ENCODE peak calls at places on chromosomes 16 and 17, in seven cellular contexts. One of them, this sample, is unnamed.

GRCh38 chr17:79990051-79990592 is 45.5 kb downstream of the TBC1D16 start:
- DNase-seq in IMR-90: no peak
- DNase-seq in mesenchymal stem cell: no peak
- DNase-seq in trophoblast cell: no peak
- DNase-seq in mesendoderm: no peak
- DNase-seq in neuronal stem cell: no peak
- DNase-seq in H1: no peak
- DNase-seq in this sample: no peak

GRCh38 chr17:77003699-77004098 is 135.5 kb downstream of the MGAT5B start:
- DNase-seq in trophoblast cell: no peak
- DNase-seq in neuronal stem cell: no peak
- DNase-seq in H1: no peak
- DNase-seq in IMR-90: no peak
- DNase-seq in mesendoderm: no peak
- DNase-seq in mesenchymal stem cell: no peak
- DNase-seq in this sample: no peak

GRCh38 chr17:73546770-73547345 is 97.4 kb downstream of the SDK2 start:
- DNase-seq in IMR-90: no peak
- DNase-seq in trophoblast cell: peak; percentile 43
- DNase-seq in H1: no peak
- DNase-seq in neuronal stem cell: peak; percentile 18
- DNase-seq in mesenchymal stem cell: peak; percentile 3
- DNase-seq in mesendoderm: peak; percentile 75
- DNase-seq in this sample: peak; percentile 83

GRCh38 chr16:75038036-75038959 is 39.5 kb downstream of the ZNRF1 start:
- DNase-seq in IMR-90: peak; percentile 68
- DNase-seq in mesenchymal stem cell: no peak
- DNase-seq in trophoblast cell: no peak
- DNase-seq in neuronal stem cell: no peak
- DNase-seq in mesendoderm: no peak
- DNase-seq in H1: no peak
- DNase-seq in this sample: no peak

GRCh38 chr16:65202461-65202860 is 80.6 kb upstream of the CDH11 start:
- DNase-seq in IMR-90: peak; percentile 79
- DNase-seq in mesendoderm: no peak
- DNase-seq in trophoblast cell: no peak
- DNase-seq in H1: no peak
- DNase-seq in mesenchymal stem cell: peak; percentile 43
- DNase-seq in neuronal stem cell: no peak
- DNase-seq in this sample: no peak

GRCh38 chr17:46027326-46028325 is 28.6 kb downstream of the STH start:
- DNase-seq in IMR-90: no peak
- DNase-seq in trophoblast cell: no peak
- DNase-seq in mesendoderm: no peak
- DNase-seq in mesenchymal stem cell: no peak
- DNase-seq in neuronal stem cell: no peak
- DNase-seq in H1: no peak
- DNase-seq in this sample: no peak

GRCh38 chr16:9251026-9251425 is 159.6 kb downstream of the HAPSTR1 start:
- DNase-seq in mesendoderm: peak; percentile 22
- DNase-seq in mesenchymal stem cell: no peak
- DNase-seq in IMR-90: no peak
- DNase-seq in trophoblast cell: no peak
- DNase-seq in neuronal stem cell: no peak
- DNase-seq in H1: no peak
- DNase-seq in this sample: no peak

GRCh38 chr17:20944014-20944905 is 98.6 kb downstream of the USP22 start:
- DNase-seq in neuronal stem cell: no peak
- DNase-seq in H1: no peak
- DNase-seq in mesenchymal stem cell: no peak
- DNase-seq in trophoblast cell: peak; percentile 12
- DNase-seq in IMR-90: no peak
- DNase-seq in mesendoderm: peak; percentile 82
- DNase-seq in this sample: peak; percentile 89

GRCh38 chr16:760498-761343 is at the start of gene MSLN:
- DNase-seq in IMR-90: no peak
- DNase-seq in mesendoderm: no peak
- DNase-seq in neuronal stem cell: no peak
- DNase-seq in trophoblast cell: no peak
- DNase-seq in H1: no peak
- DNase-seq in mesenchymal stem cell: no peak
- DNase-seq in this sample: no peak

GRCh38 chr16:21650517-21650916 is 1.9 kb downstream of the IGSF6 start:
- DNase-seq in H1: no peak
- DNase-seq in trophoblast cell: no peak
- DNase-seq in mesendoderm: no peak
- DNase-seq in neuronal stem cell: no peak
- DNase-seq in mesenchymal stem cell: no peak
- DNase-seq in IMR-90: no peak
- DNase-seq in this sample: no peak

GRCh38 chr17:65064452-65065019 is 8.0 kb upstream of the GNA13 start:
- DNase-seq in mesendoderm: peak; percentile 95
- DNase-seq in neuronal stem cell: no peak
- DNase-seq in H1: no peak
- DNase-seq in IMR-90: peak; percentile 88
- DNase-seq in trophoblast cell: no peak
- DNase-seq in mesenchymal stem cell: peak; percentile 84
- DNase-seq in this sample: peak; percentile 43

DNA sequence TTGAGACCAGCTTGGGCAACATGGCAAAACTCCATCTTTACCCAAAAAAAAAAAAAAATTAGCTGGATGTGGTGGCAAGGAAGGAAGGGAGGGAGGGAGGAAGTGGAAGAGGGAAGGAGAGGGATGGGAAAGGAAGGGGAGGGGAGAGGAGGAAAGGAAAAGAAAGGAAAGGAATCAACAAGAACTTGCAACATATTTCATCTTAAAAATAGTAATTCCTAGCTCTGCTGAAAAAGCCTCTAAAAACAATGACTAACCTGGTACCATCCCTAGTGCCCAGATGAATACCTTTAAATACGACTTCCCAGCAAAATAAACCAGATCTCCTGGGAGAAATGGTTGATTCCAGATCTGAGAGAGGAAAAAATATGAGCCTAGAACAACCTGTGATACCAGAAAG is 27.1 kb upstream of the MNT start:
- DNase-seq in mesendoderm: no peak
- DNase-seq in neuronal stem cell: no peak
- DNase-seq in trophoblast cell: no peak
- DNase-seq in H1: no peak
- DNase-seq in mesenchymal stem cell: no peak
- DNase-seq in IMR-90: no peak
- DNase-seq in this sample: no peak
- H3K18ac ChIP-seq in mesendoderm: no peak overlapping the region
- H3K18ac ChIP-seq in neuronal stem cell: no peak overlapping the region
- H3K18ac ChIP-seq in trophoblast cell: no peak overlapping the region
- H3K18ac ChIP-seq in H1: no peak overlapping the region
- H3K18ac ChIP-seq in mesenchymal stem cell: no peak overlapping the region
- H3K18ac ChIP-seq in IMR-90: no peak overlapping the region
- H3K18ac ChIP-seq in this sample: no peak overlapping the region

GRCh38 chr16:69483611-69484010 is 59.2 kb downstream of the CYB5B start:
- DNase-seq in mesenchymal stem cell: no peak
- DNase-seq in neuronal stem cell: no peak
- DNase-seq in IMR-90: no peak
- DNase-seq in trophoblast cell: no peak
- DNase-seq in H1: no peak
- DNase-seq in mesendoderm: peak; percentile 71
- DNase-seq in this sample: no peak
- H3K18ac ChIP-seq in mesenchymal stem cell: no peak overlapping the region
- H3K18ac ChIP-seq in neuronal stem cell: no peak overlapping the region
- H3K18ac ChIP-seq in IMR-90: no peak overlapping the region
- H3K18ac ChIP-seq in trophoblast cell: no peak overlapping the region
- H3K18ac ChIP-seq in H1: no peak overlapping the region
- H3K18ac ChIP-seq in mesendoderm: no peak overlapping the region
- H3K18ac ChIP-seq in this sample: no peak overlapping the region

DNA sequence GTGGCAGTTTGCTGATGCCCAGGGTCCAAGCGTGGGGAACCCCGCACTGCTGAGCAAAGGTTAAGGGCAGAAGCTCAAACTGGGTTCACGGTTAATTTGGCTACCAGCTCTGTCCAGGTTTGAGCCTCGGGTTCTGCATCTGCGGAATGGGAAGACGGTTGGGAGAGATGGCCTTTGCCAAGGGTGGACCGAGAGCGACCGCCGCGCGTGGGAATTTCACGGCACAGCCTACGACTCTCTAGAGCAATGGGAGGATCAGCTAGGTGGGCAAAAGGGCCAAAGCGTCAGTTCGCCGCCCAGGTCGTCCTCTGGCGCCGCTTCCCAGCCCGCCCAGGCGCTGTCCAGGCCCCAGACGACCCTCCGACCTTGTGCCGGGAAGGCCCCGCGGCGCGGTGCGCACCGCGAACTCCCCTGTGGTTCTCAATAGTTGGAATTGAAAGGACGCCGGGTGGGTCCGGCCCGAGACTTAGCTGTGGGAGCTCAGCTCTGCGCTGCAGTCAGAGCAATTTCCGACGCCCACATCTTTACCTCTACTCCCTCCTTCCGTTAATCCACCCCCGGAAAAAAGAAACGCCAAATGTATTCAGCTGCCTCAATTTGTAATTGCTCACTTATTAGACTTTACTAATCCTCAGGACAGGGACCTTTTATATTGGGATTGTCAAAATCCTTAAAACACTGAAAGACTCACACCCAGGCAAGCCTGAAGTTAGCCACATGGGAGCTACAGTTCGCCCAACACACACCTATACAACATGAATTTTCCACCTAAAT is 2.5 kb upstream of the HS3ST3B1 start:
- DNase-seq in mesendoderm: no peak
- DNase-seq in mesenchymal stem cell: no peak
- DNase-seq in neuronal stem cell: no peak
- DNase-seq in trophoblast cell: no peak
- DNase-seq in H1: no peak
- DNase-seq in IMR-90: no peak
- DNase-seq in this sample: peak; percentile 46
- H3K18ac ChIP-seq in mesendoderm: no peak overlapping the region
- H3K18ac ChIP-seq in mesenchymal stem cell: peak overlapping the region; percentile 19
- H3K18ac ChIP-seq in neuronal stem cell: peak overlapping the region; percentile 5
- H3K18ac ChIP-seq in trophoblast cell: no peak overlapping the region
- H3K18ac ChIP-seq in H1: peak overlapping the region; percentile 36
- H3K18ac ChIP-seq in IMR-90: no peak overlapping the region
- H3K18ac ChIP-seq in this sample: no peak overlapping the region

GRCh38 chr17:29585080-29585751 is 4.2 kb downstream of the GIT1 start:
- DNase-seq in mesenchymal stem cell: no peak
- DNase-seq in trophoblast cell: no peak
- DNase-seq in H1: no peak
- DNase-seq in neuronal stem cell: no peak
- DNase-seq in mesendoderm: no peak
- DNase-seq in IMR-90: no peak
- DNase-seq in this sample: no peak
- H3K18ac ChIP-seq in mesenchymal stem cell: peak overlapping the region; percentile 45
- H3K18ac ChIP-seq in trophoblast cell: no peak overlapping the region
- H3K18ac ChIP-seq in H1: peak overlapping the region; percentile 51
- H3K18ac ChIP-seq in neuronal stem cell: peak overlapping the region; percentile 62
- H3K18ac ChIP-seq in mesendoderm: no peak overlapping the region
- H3K18ac ChIP-seq in IMR-90: no peak overlapping the region
- H3K18ac ChIP-seq in this sample: no peak overlapping the region

DNA sequence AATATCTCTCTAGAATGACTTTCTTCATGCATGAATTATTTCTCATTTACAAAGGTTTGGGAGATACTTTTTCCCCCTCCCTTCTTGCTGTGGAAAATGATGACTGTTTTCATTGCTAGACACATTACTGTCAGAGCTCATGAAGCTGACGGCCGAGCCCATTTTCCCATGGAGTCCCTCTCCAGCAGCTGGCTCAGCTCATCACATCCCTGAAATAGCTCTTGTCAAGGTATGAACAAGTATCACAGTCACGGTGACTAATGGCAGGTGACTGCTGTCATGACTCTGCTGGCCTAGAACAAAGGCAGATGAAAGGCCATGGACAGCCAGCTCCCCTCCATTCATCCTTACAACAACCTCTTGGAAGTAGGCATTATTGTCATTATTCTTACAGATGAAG is 208.1 kb downstream of the ABCC12 start:
- DNase-seq in mesenchymal stem cell: no peak
- DNase-seq in mesendoderm: no peak
- DNase-seq in H1: no peak
- DNase-seq in neuronal stem cell: no peak
- DNase-seq in trophoblast cell: no peak
- DNase-seq in IMR-90: no peak
- DNase-seq in this sample: no peak
- H3K18ac ChIP-seq in mesenchymal stem cell: no peak overlapping the region
- H3K18ac ChIP-seq in mesendoderm: no peak overlapping the region
- H3K18ac ChIP-seq in H1: no peak overlapping the region
- H3K18ac ChIP-seq in neuronal stem cell: no peak overlapping the region
- H3K18ac ChIP-seq in trophoblast cell: no peak overlapping the region
- H3K18ac ChIP-seq in IMR-90: no peak overlapping the region
- H3K18ac ChIP-seq in this sample: no peak overlapping the region

This sample was measured in H9.